ENCODE peak calls at places on chromosomes 12 and 14, in nine cellular contexts. B is ureter, S is transverse colon, I is skeletal muscle cell, V is kidney glomerular epithelial cell, U is GM19239, N is HFF-Myc, O is midbrain, P is tibial artery. L is an unnamed sample.

GRCh38 chr14:29039171-29039570 is 272.6 kb downstream of the FOXG1 start:
- DNase-seq in B (no peak), S (no peak), I (no peak), V (no peak), U (no peak), N (peak), O (no peak), P (no peak), L (no peak)

GRCh38 chr12:99453831-99454538 is 193.6 kb upstream of the GARIN6 start:
- DNase-seq in B (no peak), S (no peak), I (no peak), V (peak), U (no peak), N (no peak), O (no peak), P (no peak), L (no peak)

GRCh38 chr12:111453071-111453989 is 47.6 kb downstream of the SH2B3 start:
- DNase-seq in B (peak), S (no peak), I (no peak), V (no peak), U (no peak), N (no peak), O (peak), P (peak), L (no peak)

GRCh38 chr14:79586401-79586800 is 624.9 kb downstream of the DIO2 start:
- DNase-seq in B (no peak), S (peak), I (no peak), V (no peak), U (no peak), N (no peak), O (no peak), P (no peak), L (no peak)

GRCh38 chr12:40692617-40693502 is 621 bp downstream of the CNTN1 start:
- DNase-seq in B (peak), S (no peak), I (no peak), V (no peak), U (no peak), N (no peak), O (peak), P (no peak), L (no peak)

GRCh38 chr14:53849549-53849948 is 107.1 kb downstream of the BMP4 start:
- DNase-seq in B (no peak), S (no peak), I (no peak), V (no peak), U (no peak), N (no peak), O (no peak), P (no peak), L (no peak)

GRCh38 chr12:115859231-115859630 is 418.3 kb downstream of the MED13L start:
- DNase-seq in B (no peak), S (no peak), I (no peak), V (no peak), U (no peak), N (no peak), O (peak), P (no peak), L (no peak)

GRCh38 chr12:84572186-84572585 is 340.4 kb downstream of the SLC6A15 start:
- DNase-seq in B (no peak), S (no peak), I (no peak), V (no peak), U (no peak), N (no peak), O (no peak), P (no peak), L (no peak)

GRCh38 chr12:24036438-24037204 is 87.2 kb upstream of the SOX5 start:
- DNase-seq in B (no peak), S (no peak), I (no peak), V (no peak), U (no peak), N (no peak), O (no peak), P (no peak), L (no peak)

GRCh38 chr14:53093206-53093605 is 59.9 kb downstream of the DDHD1 start:
- DNase-seq in B (no peak), S (no peak), I (peak), V (no peak), U (no peak), N (no peak), O (no peak), P (no peak), L (peak)

GRCh38 chr14:65348137-65348536 is 64.4 kb upstream of the FUT8 start:
- DNase-seq in B (no peak), S (peak), I (no peak), V (no peak), U (no peak), N (no peak), O (no peak), P (no peak), L (no peak)

GRCh38 chr12:110640275-110641025 is 26.5 kb downstream of the TCTN1 start:
- DNase-seq in B (no peak), S (no peak), I (no peak), V (no peak), U (no peak), N (no peak), O (peak), P (no peak), L (no peak)

GRCh38 chr12:70719672-70720420 is 82.6 kb upstream of the PTPRB start:
- DNase-seq in B (no peak), S (no peak), I (peak), V (peak), U (no peak), N (no peak), O (peak), P (no peak), L (peak)

GRCh38 chr12:116892318-116892717 is 11.1 kb upstream of the HRK start:
- DNase-seq in B (no peak), S (no peak), I (no peak), V (no peak), U (no peak), N (no peak), O (no peak), P (no peak), L (no peak)

GRCh38 chr12:50825372-50825838 is 17.3 kb upstream of the TMPRSS12 start:
- DNase-seq in B (no peak), S (no peak), I (peak), V (peak), U (no peak), N (peak), O (peak), P (no peak), L (peak)

GRCh38 chr14:68759017-68759569 is 33.8 kb downstream of the ZFP36L1 start:
- DNase-seq in B (no peak), S (no peak), I (no peak), V (no peak), U (no peak), N (no peak), O (no peak), P (no peak), L (no peak)

GRCh38 chr12:42119085-42119633 is 25.5 kb downstream of the GXYLT1 start:
- DNase-seq in B (no peak), S (no peak), I (peak), V (no peak), U (no peak), N (peak), O (no peak), P (no peak), L (peak)

GRCh38 chr14:35878272-35879140 is 52.4 kb downstream of the BRMS1L start:
- DNase-seq in B (peak), S (peak), I (peak), V (peak), U (no peak), N (peak), O (no peak), P (no peak), L (peak)

GRCh38 chr12:59699408-59700144 is 103.7 kb downstream of the SLC16A7 start:
- DNase-seq in B (no peak), S (no peak), I (peak), V (peak), U (no peak), N (peak), O (no peak), P (no peak), L (peak)

GRCh38 chr12:122842505-122843405 is 7.5 kb downstream of the HIP1R start:
- DNase-seq in B (no peak), S (no peak), I (no peak), V (peak), U (no peak), N (no peak), O (no peak), P (peak), L (no peak)

GRCh38 chr14:36690301-36691020 is 28.8 kb downstream of the PAX9 start:
- DNase-seq in B (no peak), S (no peak), I (peak), V (peak), U (no peak), N (no peak), O (no peak), P (no peak), L (no peak)

GRCh38 chr12:103589517-103589916 is 2.4 kb downstream of the STAB2 start:
- DNase-seq in B (no peak), S (no peak), I (no peak), V (no peak), U (no peak), N (no peak), O (no peak), P (no peak), L (no peak)

GRCh38 chr12:67433393-67434175 is 164.4 kb downstream of the CAND1 start:
- DNase-seq in B (no peak), S (no peak), I (no peak), V (peak), U (no peak), N (no peak), O (no peak), P (no peak), L (no peak)

GRCh38 chr12:121523741-121524140 is 57.1 kb downstream of the KDM2B start:
- DNase-seq in B (no peak), S (no peak), I (no peak), V (no peak), U (no peak), N (no peak), O (peak), P (no peak), L (no peak)

GRCh38 chr12:49482095-49483051 is 56.5 kb upstream of the KCNH3 start:
- DNase-seq in B (no peak), S (no peak), I (no peak), V (no peak), U (no peak), N (no peak), O (no peak), P (no peak), L (no peak)

GRCh38 chr14:20622816-20623291 is 18.6 kb downstream of the OR6S1 start:
- DNase-seq in B (no peak), S (no peak), I (no peak), V (no peak), U (no peak), N (no peak), O (no peak), P (no peak), L (no peak)

GRCh38 chr12:29447285-29447975 is 50.1 kb downstream of the OVCH1 start:
- DNase-seq in B (no peak), S (no peak), I (no peak), V (no peak), U (no peak), N (no peak), O (no peak), P (no peak), L (no peak)

GRCh38 chr12:19220205-19220604 is 90.7 kb downstream of the PLEKHA5 start:
- DNase-seq in B (no peak), S (no peak), I (peak), V (no peak), U (no peak), N (no peak), O (no peak), P (no peak), L (no peak)

GRCh38 chr12:47870175-47870781 is 34.5 kb downstream of the VDR start:
- DNase-seq in B (peak), S (peak), I (no peak), V (no peak), U (no peak), N (no peak), O (no peak), P (peak), L (peak)

GRCh38 chr14:100317897-100318808 is 5.0 kb upstream of the SLC25A47 start:
- DNase-seq in B (peak), S (peak), I (no peak), V (no peak), U (peak), N (no peak), O (peak), P (peak), L (peak)

GRCh38 chr14:76904740-76905569 is 78.7 kb downstream of the LRRC74A start:
- DNase-seq in B (peak), S (peak), I (peak), V (peak), U (peak), N (peak), O (peak), P (peak), L (peak)

L was measured in AG09319.